ENCODE peak calls at places on chromosomes 16 and 17, in four cellular contexts. P is K562, C is HepG2, T is GM12878. G is an unnamed sample.

GRCh38 chr17:16027708-16028584 is 28.3 kb downstream of the TTC19 start:
- DNase-seq in P (peak), C (peak), T (peak), G (no peak)

GRCh38 chr16:8645141-8645521 is 23.6 kb downstream of the METTL22 start:
- DNase-seq in P (no peak), C (no peak), T (no peak), G (no peak)

GRCh38 chr17:17849863-17850373 is 13.1 kb upstream of the SREBF1 start:
- DNase-seq in P (peak), C (peak), T (peak), G (peak)

GRCh38 chr17:55421179-55421934 is at the start of gene MMD:
- DNase-seq in P (peak), C (no peak), T (no peak), G (no peak)

GRCh38 chr16:73163238-73163795 is 115.4 kb upstream of the ZFHX3 start:
- DNase-seq in P (no peak), C (peak), T (no peak), G (no peak)

GRCh38 chr17:51119415-51120356 is 982 bp downstream of the SPAG9 start:
- DNase-seq in P (peak), C (peak), T (no peak), G (peak)

GRCh38 chr16:57628008-57628781 is at the start of gene ADGRG1:
- DNase-seq in P (peak), C (peak), T (no peak), G (peak)

GRCh38 chr17:83064732-83065659 is 14.4 kb upstream of the METRNL start:
- DNase-seq in P (no peak), C (no peak), T (no peak), G (no peak)

GRCh38 chr17:18323007-18323406 is 7.9 kb downstream of the SMCR8 start:
- DNase-seq in P (no peak), C (no peak), T (no peak), G (no peak)

GRCh38 chr17:68089881-68090280 is 54.3 kb downstream of the KPNA2 start:
- DNase-seq in P (peak), C (peak), T (no peak), G (no peak)

GRCh38 chr16:60137891-60138290 is 1403.8 kb upstream of the GOT2 start:
- DNase-seq in P (no peak), C (no peak), T (no peak), G (no peak)

GRCh38 chr17:38874505-38875419 is 4.9 kb downstream of the LASP1 start:
- DNase-seq in P (no peak), C (no peak), T (no peak), G (no peak)

GRCh38 chr17:56269509-56269908 is 116.2 kb downstream of the ANKFN1 start:
- DNase-seq in P (no peak), C (no peak), T (no peak), G (no peak)

GRCh38 chr17:5468075-5468473 is 708 bp downstream of the DHX33 start:
- DNase-seq in P (peak), C (no peak), T (no peak), G (peak)

GRCh38 chr17:39676198-39676819 is 8.1 kb downstream of the PNMT start:
- DNase-seq in P (peak), C (no peak), T (peak), G (no peak)

GRCh38 chr16:48499822-48500440 is 110.0 kb downstream of the N4BP1 start:
- DNase-seq in P (no peak), C (no peak), T (no peak), G (no peak)

GRCh38 chr16:65757064-65757463 is 609.4 kb upstream of the CDH5 start:
- DNase-seq in P (no peak), C (no peak), T (no peak), G (no peak)

DNA sequence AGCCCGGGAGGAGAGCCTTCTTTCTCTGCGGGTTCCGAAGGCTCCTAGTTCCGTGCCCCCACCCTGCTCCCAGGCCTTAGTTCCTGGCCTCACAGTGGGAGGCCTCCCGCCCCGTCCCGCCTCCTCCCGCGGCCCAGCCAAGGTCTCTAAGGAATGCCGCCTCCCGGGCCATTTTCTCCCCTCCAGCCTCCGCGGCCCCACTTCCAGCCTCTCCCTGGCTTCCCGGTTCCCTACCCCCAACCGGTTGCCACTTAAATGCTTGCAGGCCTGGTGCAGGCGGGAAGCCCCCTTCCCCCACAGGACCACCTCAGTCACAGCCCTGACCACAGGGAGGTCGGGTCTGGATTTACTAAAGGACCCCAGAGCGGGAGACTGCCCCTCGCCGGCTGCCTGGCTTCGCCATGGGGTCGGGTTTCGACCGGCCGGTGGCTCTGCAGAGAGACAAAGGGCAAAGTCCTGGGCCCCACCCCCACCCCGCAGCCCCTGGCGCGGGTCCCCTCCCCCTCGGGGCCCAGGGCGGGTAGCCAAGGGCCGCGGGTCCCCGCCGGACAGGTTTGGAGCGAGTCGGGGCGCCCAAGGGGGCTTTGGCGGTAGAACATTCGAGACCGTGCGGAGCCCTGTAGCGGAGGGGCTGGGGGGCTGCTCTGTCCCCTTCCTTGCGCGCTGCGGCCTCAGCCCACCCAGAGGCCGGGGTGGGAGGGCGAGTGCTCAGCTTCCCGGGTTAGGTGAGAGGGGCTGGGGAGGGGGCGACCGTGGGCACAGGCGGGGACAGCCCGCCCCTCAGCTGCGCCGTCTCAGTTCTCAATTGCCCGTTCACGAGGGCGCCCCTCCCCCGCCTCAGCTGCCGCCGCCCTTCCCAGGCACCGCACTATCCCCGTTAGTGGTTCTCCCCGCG is 16.4 kb downstream of the IGF2BP1 start:
- DNase-seq in P (no peak), C (no peak), T (no peak), G (no peak)
- TF ChIP-seq FOXK2 in P (no peak), C (no peak), T (no peak), G (no peak)

DNA sequence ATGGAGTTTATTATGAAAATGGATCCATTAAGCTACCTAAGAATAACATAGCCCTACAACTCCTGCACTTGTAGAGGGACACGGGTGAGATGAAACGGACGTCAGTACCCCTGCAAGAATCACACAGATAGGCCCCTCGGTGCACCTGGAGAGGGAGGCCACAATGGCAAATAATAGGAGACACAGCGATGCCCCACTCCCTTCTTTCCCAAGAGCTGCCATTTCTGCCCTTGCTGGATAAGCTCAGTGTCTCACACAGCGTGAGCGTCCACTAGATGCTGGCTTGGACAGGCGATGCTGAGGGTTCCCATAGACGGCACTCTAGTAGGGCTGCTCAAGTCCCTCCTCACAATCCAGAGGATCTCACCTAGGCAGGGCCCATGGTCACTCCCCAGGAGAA is 67.8 kb downstream of the ADCY9 start:
- DNase-seq in P (no peak), C (no peak), T (no peak), G (no peak)
- TF ChIP-seq FOXK2 in P (no peak), C (no peak), T (no peak), G (no peak)

GRCh38 chr16:1983053-1983543 is 895 bp upstream of the GFER start:
- DNase-seq in P (no peak), C (no peak), T (no peak), G (no peak)
- TF ChIP-seq FOXK2 in P (no peak), C (no peak), T (no peak), G (no peak)

DNA sequence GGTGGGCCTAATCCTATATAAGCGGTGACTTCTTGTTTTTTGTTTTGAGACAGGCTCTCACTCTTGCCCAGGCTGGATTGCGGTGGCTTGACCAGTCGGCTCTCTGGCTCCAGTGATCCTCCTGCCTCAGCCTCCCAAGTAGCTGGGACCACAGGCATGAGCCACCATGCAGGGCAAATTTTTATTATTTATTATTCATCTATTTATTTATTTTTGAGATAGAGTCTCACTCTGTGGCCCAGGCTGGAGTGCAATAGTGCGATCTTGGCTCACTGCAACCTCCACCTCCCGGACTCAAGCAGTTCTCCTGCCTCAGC is 4.7 kb upstream of the RNF213 start:
- DNase-seq in P (no peak), C (no peak), T (no peak), G (no peak)
- TF ChIP-seq FOXK2 in P (no peak), C (no peak), T (no peak), G (no peak)

GRCh38 chr16:89917773-89918452 is 749 bp upstream of the MC1R start:
- DNase-seq in P (peak), C (peak), T (peak), G (peak)

GRCh38 chr16:89918453-89919347 is at the start of gene MC1R:
- DNase-seq in P (peak), C (peak), T (no peak), G (peak)

GRCh38 chr16:89921131-89921698 is 1.9 kb upstream of the TUBB3 start:
- DNase-seq in P (no peak), C (peak), T (no peak), G (no peak)

GRCh38 chr16:89920723-89921122 is 2.1 kb downstream of the MC1R start:
- DNase-seq in P (no peak), C (no peak), T (no peak), G (no peak)

GRCh38 chr16:89919535-89920406 is 1.1 kb downstream of the MC1R start:
- DNase-seq in P (no peak), C (no peak), T (no peak), G (no peak)
- TF ChIP-seq FOXK2 in P (no peak), C (no peak), T (no peak), G (no peak)

GRCh38 chr17:588519-588918 is 126.1 kb downstream of the VPS53 start:
- DNase-seq in P (no peak), C (no peak), T (no peak), G (no peak)
- TF ChIP-seq FOXK2 in P (no peak), C (no peak), T (no peak), G (no peak)

GRCh38 chr16:63652091-63652490 is 1469.8 kb downstream of the CDH11 start:
- DNase-seq in P (no peak), C (peak), T (no peak), G (no peak)
- TF ChIP-seq FOXK2 in P (no peak), C (no peak), T (no peak), G (no peak)

DNA sequence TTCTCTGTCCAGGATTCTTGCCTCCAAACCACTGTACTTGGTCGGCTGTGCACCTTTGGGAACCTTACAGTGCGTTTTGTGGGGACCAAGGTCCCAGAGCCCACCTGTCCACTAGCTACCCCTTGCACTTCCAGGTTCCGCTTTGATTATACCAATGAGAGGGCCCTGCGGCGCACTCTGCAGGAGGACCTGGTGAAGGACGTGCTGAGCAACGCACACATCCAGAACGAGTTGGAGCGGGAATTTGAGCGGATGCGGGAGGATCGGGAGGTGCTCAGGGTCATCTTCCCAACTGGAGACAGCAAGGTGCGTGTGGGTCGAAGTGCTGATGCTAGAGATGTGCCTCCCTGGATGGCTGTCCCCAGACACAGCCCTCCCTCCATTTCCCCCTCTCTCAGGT is 18.8 kb downstream of the POLR2A start:
- DNase-seq in P (peak), C (no peak), T (no peak), G (no peak)
- TF ChIP-seq FOXK2 in P (no peak), C (no peak), T (no peak), G (no peak)

G was measured in HEK293T.